ENCODE peak calls at places on chromosomes 5 and 9, in nine cellular contexts. One of them, this sample, is unnamed.

GRCh38 chr5:60507687-60508086 is 192.3 kb downstream of the DEPDC1B start:
- DNase-seq in stomach: no peak
- DNase-seq in NCI-H1092 treated with DMSO at 0.1 percent for 48 hours: no peak
- DNase-seq in HTR-8/SVneo: no peak
- DNase-seq in fibroblast of gingiva: no peak
- DNase-seq in mesendoderm: no peak
- DNase-seq in cardiac muscle cell: no peak
- DNase-seq in activated CD4-positive, alpha-beta T cell treated with anti-CD3 and anti-CD28 coated beads for 24 hours: no peak
- DNase-seq in hypothalamus: no peak
- DNase-seq in this sample: no peak

GRCh38 chr9:95077766-95078382 is 239.6 kb downstream of the FANCC start:
- DNase-seq in mesendoderm: peak; percentile 55
- DNase-seq in stomach: peak; percentile 43
- DNase-seq in cardiac muscle cell: no peak
- DNase-seq in activated CD4-positive, alpha-beta T cell treated with anti-CD3 and anti-CD28 coated beads for 24 hours: no peak
- DNase-seq in NCI-H1092 treated with DMSO at 0.1 percent for 48 hours: no peak
- DNase-seq in HTR-8/SVneo: no peak
- DNase-seq in hypothalamus: no peak
- DNase-seq in fibroblast of gingiva: no peak
- DNase-seq in this sample: no peak

GRCh38 chr9:94734054-94734754 is 7.7 kb downstream of the AOPEP start:
- DNase-seq in mesendoderm: no peak
- DNase-seq in stomach: no peak
- DNase-seq in HTR-8/SVneo: no peak
- DNase-seq in cardiac muscle cell: peak; percentile 43
- DNase-seq in hypothalamus: no peak
- DNase-seq in activated CD4-positive, alpha-beta T cell treated with anti-CD3 and anti-CD28 coated beads for 24 hours: no peak
- DNase-seq in NCI-H1092 treated with DMSO at 0.1 percent for 48 hours: peak; percentile 18
- DNase-seq in fibroblast of gingiva: no peak
- DNase-seq in this sample: no peak

GRCh38 chr9:3768698-3769458 is 243.1 kb upstream of the RFX3 start:
- DNase-seq in stomach: no peak
- DNase-seq in activated CD4-positive, alpha-beta T cell treated with anti-CD3 and anti-CD28 coated beads for 24 hours: no peak
- DNase-seq in fibroblast of gingiva: peak; percentile 75
- DNase-seq in NCI-H1092 treated with DMSO at 0.1 percent for 48 hours: no peak
- DNase-seq in HTR-8/SVneo: no peak
- DNase-seq in hypothalamus: no peak
- DNase-seq in cardiac muscle cell: peak; percentile 70
- DNase-seq in mesendoderm: no peak
- DNase-seq in this sample: no peak

GRCh38 chr9:75086443-75087278 is 1.3 kb downstream of the NMRK1 start:
- DNase-seq in fibroblast of gingiva: peak; percentile 13
- DNase-seq in cardiac muscle cell: no peak
- DNase-seq in hypothalamus: no peak
- DNase-seq in stomach: peak; percentile 42
- DNase-seq in HTR-8/SVneo: no peak
- DNase-seq in mesendoderm: no peak
- DNase-seq in activated CD4-positive, alpha-beta T cell treated with anti-CD3 and anti-CD28 coated beads for 24 hours: no peak
- DNase-seq in NCI-H1092 treated with DMSO at 0.1 percent for 48 hours: no peak
- DNase-seq in this sample: no peak

GRCh38 chr5:169574147-169574646 is 9.4 kb upstream of the SPDL1 start:
- DNase-seq in hypothalamus: no peak
- DNase-seq in cardiac muscle cell: no peak
- DNase-seq in activated CD4-positive, alpha-beta T cell treated with anti-CD3 and anti-CD28 coated beads for 24 hours: no peak
- DNase-seq in NCI-H1092 treated with DMSO at 0.1 percent for 48 hours: no peak
- DNase-seq in HTR-8/SVneo: no peak
- DNase-seq in stomach: no peak
- DNase-seq in mesendoderm: no peak
- DNase-seq in fibroblast of gingiva: no peak
- DNase-seq in this sample: no peak

GRCh38 chr9:95091971-95092320 is 225.6 kb downstream of the FANCC start:
- DNase-seq in stomach: no peak
- DNase-seq in NCI-H1092 treated with DMSO at 0.1 percent for 48 hours: no peak
- DNase-seq in mesendoderm: peak; percentile 59
- DNase-seq in fibroblast of gingiva: peak; percentile 60
- DNase-seq in activated CD4-positive, alpha-beta T cell treated with anti-CD3 and anti-CD28 coated beads for 24 hours: no peak
- DNase-seq in hypothalamus: no peak
- DNase-seq in cardiac muscle cell: peak; percentile 62
- DNase-seq in HTR-8/SVneo: no peak
- DNase-seq in this sample: no peak

GRCh38 chr9:88236531-88237453 is 98.5 kb upstream of the SPATA31C2 start:
- DNase-seq in activated CD4-positive, alpha-beta T cell treated with anti-CD3 and anti-CD28 coated beads for 24 hours: no peak
- DNase-seq in mesendoderm: no peak
- DNase-seq in stomach: no peak
- DNase-seq in HTR-8/SVneo: no peak
- DNase-seq in fibroblast of gingiva: peak; percentile 32
- DNase-seq in hypothalamus: peak; percentile 35
- DNase-seq in cardiac muscle cell: peak; percentile 24
- DNase-seq in NCI-H1092 treated with DMSO at 0.1 percent for 48 hours: no peak
- DNase-seq in this sample: no peak

GRCh38 chr5:112023766-112024165 is 266.8 kb upstream of the NREP start:
- DNase-seq in NCI-H1092 treated with DMSO at 0.1 percent for 48 hours: no peak
- DNase-seq in mesendoderm: no peak
- DNase-seq in HTR-8/SVneo: no peak
- DNase-seq in cardiac muscle cell: no peak
- DNase-seq in fibroblast of gingiva: no peak
- DNase-seq in stomach: no peak
- DNase-seq in hypothalamus: no peak
- DNase-seq in activated CD4-positive, alpha-beta T cell treated with anti-CD3 and anti-CD28 coated beads for 24 hours: no peak
- DNase-seq in this sample: no peak